ENCODE peak calls at places on chromosomes 12 and 14, in six cellular contexts. C is WTC11, D is HCT116, V is HepG2, Q is K562, P is GM12878. S is an unnamed sample.

GRCh38 chr14:66315548-66315947 is 170.6 kb upstream of the CCDC196 start:
- DNase-seq in D (no peak), P (no peak), V (no peak), Q (no peak), C (peak), S (peak)

GRCh38 chr14:89586258-89587127 is 169.5 kb upstream of the FOXN3 start:
- DNase-seq in Q (no peak), P (no peak), V (no peak), C (no peak), D (no peak), S (no peak)

GRCh38 chr12:52650520-52651081 is 1.4 kb downstream of the KRT2 start:
- DNase-seq in C (no peak), D (no peak), V (no peak), Q (no peak), P (no peak), S (no peak)

GRCh38 chr12:21265932-21266331 is 68.8 kb downstream of the SLCO1A2 start:
- DNase-seq in V (no peak), D (no peak), C (no peak), Q (no peak), P (no peak), S (no peak)

GRCh38 chr12:52022841-52023181 is 16.1 kb downstream of the TAMALIN start:
- DNase-seq in Q (peak), C (peak), D (no peak), P (no peak), V (peak), S (no peak)

GRCh38 chr14:78043349-78043748 is 126.8 kb upstream of the NRXN3 start:
- DNase-seq in V (no peak), C (no peak), D (no peak), Q (no peak), P (no peak), S (no peak)

GRCh38 chr14:92973798-92974372 is 50.9 kb downstream of the CHGA start:
- DNase-seq in P (no peak), D (no peak), Q (no peak), V (no peak), C (no peak), S (no peak)

GRCh38 chr12:5556946-5557673 is 125.2 kb downstream of the NTF3 start:
- DNase-seq in C (no peak), V (no peak), Q (no peak), P (no peak), D (no peak), S (no peak)

GRCh38 chr14:104967414-104968152 is 10.6 kb downstream of the AHNAK2 start:
- DNase-seq in V (no peak), Q (no peak), P (no peak), D (no peak), C (peak), S (no peak)

DNA sequence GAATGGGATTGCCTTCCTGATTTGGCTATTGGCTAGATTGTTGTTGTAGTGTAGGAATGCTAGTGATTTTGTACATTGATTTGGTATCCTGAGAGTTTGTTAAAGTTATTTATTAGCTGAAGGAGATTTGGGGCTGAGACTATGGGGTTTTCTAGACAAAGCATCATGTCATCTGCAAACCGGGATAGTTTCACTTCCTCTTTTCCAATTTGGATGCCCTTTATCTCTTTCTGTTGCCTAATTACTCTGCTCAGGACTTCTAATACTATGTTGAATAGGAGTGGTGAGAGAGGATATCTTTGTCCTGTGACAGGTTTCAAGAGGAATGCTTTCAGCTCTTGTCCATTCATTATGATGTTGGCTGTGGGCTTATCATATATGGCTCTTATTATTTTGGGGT is 265.7 kb upstream of the MGAT4C start:
- DNase-seq in D (no peak), V (no peak), C (no peak), Q (no peak), P (no peak), S (no peak)
- TF ChIP-seq SP1 in D (no peak), V (no peak), C (no peak), Q (no peak), P (no peak), S (no peak)

GRCh38 chr14:24133730-24134129 is 2.3 kb upstream of the PSME1 start:
- DNase-seq in V (no peak), C (no peak), Q (no peak), P (no peak), D (no peak), S (no peak)

GRCh38 chr14:24131549-24131966 is 1.1 kb downstream of the FITM1 start:
- DNase-seq in V (no peak), C (no peak), D (no peak), P (no peak), Q (no peak), S (no peak)

GRCh38 chr14:24132976-24133375 is 2.5 kb downstream of the FITM1 start:
- DNase-seq in D (no peak), Q (no peak), V (no peak), P (no peak), C (no peak), S (no peak)

GRCh38 chr14:24130717-24131548 is 474 bp downstream of the FITM1 start:
- DNase-seq in C (no peak), P (no peak), Q (no peak), D (no peak), V (peak), S (no peak)

DNA sequence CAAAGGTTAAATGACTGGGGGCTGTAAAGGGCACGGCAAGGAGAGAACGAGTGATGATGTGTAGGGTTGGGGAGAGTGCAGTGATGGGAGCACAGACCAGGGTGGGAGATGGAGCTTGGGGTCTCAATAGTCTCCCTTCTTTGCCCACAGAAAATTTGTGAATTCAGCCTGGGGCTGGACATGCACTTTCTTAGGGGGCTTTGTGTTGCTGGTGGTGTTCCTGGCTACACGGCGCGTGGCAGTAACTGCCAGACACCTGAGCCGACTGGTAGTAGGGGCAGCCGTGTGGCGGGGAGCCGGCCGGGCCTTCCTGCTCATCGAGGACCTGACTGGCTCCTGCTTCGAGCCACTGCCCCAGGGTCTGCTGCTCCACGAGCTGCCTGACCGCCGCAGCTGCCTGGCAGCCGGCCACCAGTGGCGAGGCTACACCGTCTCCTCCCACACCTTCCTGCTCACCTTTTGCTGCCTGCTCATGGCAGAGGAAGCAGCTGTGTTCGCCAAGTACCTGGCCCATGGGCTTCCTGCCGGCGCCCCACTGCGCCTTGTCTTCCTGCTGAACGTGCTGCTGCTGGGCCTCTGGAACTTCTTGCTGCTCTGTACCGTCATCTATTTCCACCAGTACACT is 1.7 kb downstream of the FITM1 start:
- DNase-seq in V (no peak), P (no peak), D (no peak), C (no peak), Q (no peak), S (no peak)
- TF ChIP-seq SP1 in V (no peak), P (no peak), D (no peak), C (no peak), Q (no peak), S (no peak)

GRCh38 chr12:94690199-94690695 is 39.9 kb upstream of the TMCC3 start:
- DNase-seq in C (no peak), P (no peak), Q (no peak), V (peak), D (no peak), S (no peak)

GRCh38 chr12:94689646-94690036 is 39.3 kb upstream of the TMCC3 start:
- DNase-seq in D (no peak), V (no peak), C (no peak), P (no peak), Q (no peak), S (no peak)

GRCh38 chr12:94684416-94684815 is 34.1 kb upstream of the TMCC3 start:
- DNase-seq in Q (no peak), C (no peak), V (no peak), D (no peak), P (no peak), S (no peak)

GRCh38 chr12:94686834-94687628 is 36.7 kb upstream of the TMCC3 start:
- DNase-seq in C (no peak), V (no peak), D (no peak), Q (no peak), P (no peak), S (no peak)

GRCh38 chr12:94689002-94689645 is 38.8 kb upstream of the TMCC3 start:
- DNase-seq in V (no peak), D (no peak), C (no peak), P (no peak), Q (no peak), S (no peak)
- TF ChIP-seq SP1 in V (no peak), D (no peak), C (no peak), P (no peak), Q (no peak), S (no peak)

GRCh38 chr14:91867316-91867988 is at the start of gene TC2N:
- DNase-seq in P (no peak), D (no peak), V (no peak), C (no peak), Q (no peak), S (no peak)
- TF ChIP-seq SP1 in P (no peak), D (no peak), V (no peak), C (no peak), Q (no peak), S (no peak)

GRCh38 chr12:94178886-94179285 is 30.5 kb downstream of the PLXNC1 start:
- DNase-seq in D (no peak), Q (no peak), P (no peak), C (no peak), V (no peak), S (no peak)

GRCh38 chr12:94178054-94178453 is 29.7 kb downstream of the PLXNC1 start:
- DNase-seq in Q (no peak), V (no peak), D (no peak), P (no peak), C (no peak), S (no peak)

GRCh38 chr12:94182971-94183701 is 34.8 kb downstream of the PLXNC1 start:
- DNase-seq in C (no peak), V (peak), Q (no peak), D (no peak), P (no peak), S (no peak)

GRCh38 chr12:94180558-94181296 is 32.4 kb downstream of the PLXNC1 start:
- DNase-seq in D (no peak), P (no peak), V (peak), Q (no peak), C (no peak), S (no peak)

DNA sequence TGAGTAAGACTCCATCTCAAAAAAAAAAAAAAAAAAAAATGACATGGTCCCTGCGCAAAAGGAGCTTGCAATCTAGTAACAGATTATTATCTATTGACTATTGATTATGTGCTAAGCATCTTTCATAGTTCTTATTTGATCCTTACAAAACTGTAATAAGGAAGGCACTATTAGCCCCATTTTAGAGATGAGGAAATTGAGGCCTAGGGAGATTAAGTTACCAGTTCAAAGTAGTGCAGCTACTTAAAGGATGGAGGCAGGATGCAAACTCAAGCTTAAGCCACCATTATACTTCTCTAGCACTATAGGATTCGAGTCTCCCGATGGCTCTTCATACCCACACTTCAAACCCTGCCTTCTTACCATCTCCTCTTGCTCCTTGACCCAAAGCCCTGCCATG is 31.3 kb downstream of the PLXNC1 start:
- DNase-seq in D (no peak), Q (no peak), V (no peak), P (no peak), C (no peak), S (no peak)
- TF ChIP-seq SP1 in D (no peak), Q (no peak), V (no peak), P (no peak), C (no peak), S (no peak)

S was measured in HEK293T.